ENCODE peak calls at places on chromosome 17, in four cellular contexts. M, S, R and N are unnamed samples.

GRCh38 chr17:44363613-44364159 is at the start of gene FAM171A2:
- DNase-seq in M (peak; percentile 67), S (peak; percentile 53), R (peak; percentile 85), N (peak; percentile 89)

GRCh38 chr17:66569572-66569971 is 265.3 kb upstream of the CACNG5 start:
- DNase-seq in M (no peak), S (no peak), R (no peak), N (no peak)

GRCh38 chr17:29546834-29547233 is 20.0 kb downstream of the ABHD15 start:
- DNase-seq in M (no peak), S (no peak), R (no peak), N (no peak)

GRCh38 chr17:81096741-81097133 is 61.8 kb downstream of the BAIAP2 start:
- DNase-seq in M (no peak), S (no peak), R (no peak), N (no peak)

GRCh38 chr17:3025421-3026124 is 37.8 kb downstream of the OR1D5 start:
- DNase-seq in M (peak; percentile 49), S (no peak), R (no peak), N (peak; percentile 21)

GRCh38 chr17:39564201-39564828 is 43.4 kb downstream of the NEUROD2 start:
- DNase-seq in M (no peak), S (no peak), R (peak; percentile 21), N (no peak)

GRCh38 chr17:58335779-58336455 is 7.3 kb upstream of the TSPOAP1 start:
- DNase-seq in M (no peak), S (peak; percentile 70), R (peak; percentile 43), N (no peak)

GRCh38 chr17:7586673-7587419 is 3.0 kb downstream of the SOX15 start:
- DNase-seq in M (no peak), S (peak; percentile 64), R (peak; percentile 49), N (no peak)

GRCh38 chr17:58333396-58334207 is 5.0 kb upstream of the TSPOAP1 start:
- DNase-seq in M (no peak), S (no peak), R (no peak), N (no peak)

GRCh38 chr17:82315703-82316358 is 1.6 kb downstream of the CD7 start:
- DNase-seq in M (no peak), S (no peak), R (peak; percentile 10), N (no peak)

GRCh38 chr17:55067697-55068439 is 99.3 kb downstream of the STXBP4 start:
- DNase-seq in M (no peak), S (no peak), R (no peak), N (no peak)

GRCh38 chr17:73414171-73414955 is 102.6 kb upstream of the CDC42EP4 start:
- DNase-seq in M (no peak), S (no peak), R (no peak), N (peak; percentile 24)

GRCh38 chr17:58336456-58337094 is 8.0 kb upstream of the TSPOAP1 start:
- DNase-seq in M (no peak), S (no peak), R (no peak), N (peak; percentile 35)

GRCh38 chr17:5921919-5922318 is 148.3 kb upstream of the WSCD1 start:
- DNase-seq in M (no peak), S (no peak), R (no peak), N (no peak)

GRCh38 chr17:74430706-74431567 is 951 bp upstream of the GPRC5C start:
- DNase-seq in M (peak; percentile 98), S (peak; percentile 84), R (peak; percentile 47), N (peak; percentile 89)

GRCh38 chr17:42266918-42267766 is 9.0 kb downstream of the STAT5B start:
- DNase-seq in M (no peak), S (no peak), R (no peak), N (no peak)

GRCh38 chr17:77146882-77147281 is 6.1 kb downstream of the SEC14L1 start:
- DNase-seq in M (no peak), S (peak; percentile 72), R (no peak), N (no peak)

GRCh38 chr17:41792835-41793748 is 6.6 kb upstream of the JUP start:
- DNase-seq in M (no peak), S (peak; percentile 81), R (peak; percentile 52), N (peak; percentile 63)

GRCh38 chr17:8916470-8916869 is 49.0 kb upstream of the PIK3R6 start:
- DNase-seq in M (no peak), S (no peak), R (no peak), N (no peak)

GRCh38 chr17:7183433-7184090 is 4.4 kb upstream of the ASGR1 start:
- DNase-seq in M (no peak), S (no peak), R (no peak), N (no peak)

GRCh38 chr17:560379-560935 is 154.2 kb downstream of the VPS53 start:
- DNase-seq in M (no peak), S (no peak), R (no peak), N (no peak)

GRCh38 chr17:9907883-9908648 is 3.0 kb upstream of the RCVRN start:
- DNase-seq in M (no peak), S (no peak), R (no peak), N (no peak)

GRCh38 chr17:47324224-47325020 is 667 bp downstream of the EFCAB13 start:
- DNase-seq in M (peak; percentile 82), S (peak; percentile 68), R (peak; percentile 50), N (peak; percentile 85)

GRCh38 chr17:38605852-38606645 is at the start of gene SRCIN1:
- DNase-seq in M (no peak), S (peak; percentile 74), R (peak; percentile 83), N (peak; percentile 87)

GRCh38 chr17:71600137-71600789 is 520.6 kb upstream of the SOX9 start:
- DNase-seq in M (no peak), S (no peak), R (no peak), N (no peak)

GRCh38 chr17:39107973-39108372 is 43.5 kb downstream of the PLXDC1 start:
- DNase-seq in M (no peak), S (no peak), R (no peak), N (no peak)

GRCh38 chr17:69335018-69335417 is 8.1 kb upstream of the ABCA5 start:
- DNase-seq in M (no peak), S (no peak), R (no peak), N (no peak)

GRCh38 chr17:34991606-34992005 is 11.3 kb downstream of the LIG3 start:
- DNase-seq in M (no peak), S (no peak), R (no peak), N (no peak)

GRCh38 chr17:80394629-80395216 is 20.2 kb upstream of the ENDOV start:
- DNase-seq in M (no peak), S (no peak), R (no peak), N (no peak)

GRCh38 chr17:77373298-77374169 is 232.8 kb downstream of the SEC14L1 start:
- DNase-seq in M (peak; percentile 84), S (peak; percentile 37), R (peak; percentile 50), N (peak; percentile 87)

DNA sequence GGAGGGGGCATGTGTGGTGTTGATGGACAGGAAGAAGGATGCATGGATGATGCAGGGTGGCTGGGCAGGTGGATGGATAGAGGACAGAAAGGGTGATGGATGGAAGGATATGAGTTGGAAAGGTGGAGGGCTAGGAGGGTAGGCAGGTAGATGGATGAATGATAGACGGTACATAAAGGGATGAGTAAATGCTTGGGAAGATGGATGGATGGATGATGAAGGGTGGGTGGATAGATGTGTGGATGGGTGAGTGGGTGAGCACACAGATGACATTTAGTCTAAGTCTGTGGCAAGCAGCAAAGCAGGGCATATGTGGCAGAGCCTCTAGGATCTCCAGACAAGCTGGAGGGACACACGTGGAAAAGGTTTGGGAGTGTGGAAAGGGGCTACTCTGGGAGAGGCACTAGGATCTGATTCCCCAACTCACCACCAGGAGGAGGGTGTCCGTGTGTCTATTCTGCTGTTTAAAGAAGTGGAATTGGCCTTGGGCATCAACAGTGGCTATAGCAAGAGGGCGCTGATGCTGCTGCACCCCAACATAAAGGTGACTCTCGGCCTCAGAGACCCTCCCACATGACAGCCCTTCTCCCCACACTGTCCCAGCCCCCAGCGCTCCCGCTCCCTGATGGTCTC is 8.2 kb downstream of the PLD2 start:
- DNase-seq in M (no peak), S (no peak), R (no peak), N (no peak)
- H3K4me3 ChIP-seq in M (no peak overlapping the region), S (no peak overlapping the region), R (no peak overlapping the region), N (no peak overlapping the region)

GRCh38 chr17:17842111-17842876 is 5.5 kb upstream of the SREBF1 start:
- DNase-seq in M (no peak), S (no peak), R (no peak), N (no peak)

GRCh38 chr17:17843096-17843495 is 6.3 kb upstream of the SREBF1 start:
- DNase-seq in M (no peak), S (no peak), R (no peak), N (peak; percentile 41)

GRCh38 chr17:17840751-17841591 is 4.2 kb upstream of the SREBF1 start:
- DNase-seq in M (peak; percentile 78), S (no peak), R (no peak), N (no peak)

GRCh38 chr17:17839792-17840707 is 3.3 kb upstream of the SREBF1 start:
- DNase-seq in M (peak; percentile 95), S (peak; percentile 94), R (peak; percentile 77), N (peak; percentile 95)

DNA sequence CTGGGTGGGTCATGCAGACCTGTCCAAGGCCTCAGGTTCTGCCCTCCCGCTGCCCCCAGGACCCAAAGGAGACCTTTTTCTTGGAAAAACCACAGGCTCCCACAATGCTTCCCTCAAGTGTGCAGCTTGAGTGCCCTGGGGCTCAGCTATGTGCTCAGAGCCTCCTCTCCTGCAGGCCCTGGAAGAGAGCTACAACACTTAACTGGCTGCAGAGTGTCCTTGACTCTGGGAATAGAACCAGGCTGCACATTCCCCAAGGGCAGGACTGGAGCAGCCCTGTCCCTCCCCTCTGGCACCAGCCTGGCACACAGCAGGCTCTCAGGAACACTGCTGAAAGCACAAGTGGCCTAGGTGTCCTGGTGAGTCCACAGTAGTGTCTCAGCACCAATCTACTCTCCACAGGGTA is 4.8 kb upstream of the SREBF1 start:
- DNase-seq in M (peak; percentile 90), S (no peak), R (no peak), N (peak; percentile 49)
- H3K4me1 ChIP-seq in M (peaks cover 53% of the 10 kb centered on the region), S (peaks cover 41% of the 10 kb centered on the region), R (peaks cover 29% of the 10 kb centered on the region), N (no peaks in the 10 kb centered on the region)

DNA sequence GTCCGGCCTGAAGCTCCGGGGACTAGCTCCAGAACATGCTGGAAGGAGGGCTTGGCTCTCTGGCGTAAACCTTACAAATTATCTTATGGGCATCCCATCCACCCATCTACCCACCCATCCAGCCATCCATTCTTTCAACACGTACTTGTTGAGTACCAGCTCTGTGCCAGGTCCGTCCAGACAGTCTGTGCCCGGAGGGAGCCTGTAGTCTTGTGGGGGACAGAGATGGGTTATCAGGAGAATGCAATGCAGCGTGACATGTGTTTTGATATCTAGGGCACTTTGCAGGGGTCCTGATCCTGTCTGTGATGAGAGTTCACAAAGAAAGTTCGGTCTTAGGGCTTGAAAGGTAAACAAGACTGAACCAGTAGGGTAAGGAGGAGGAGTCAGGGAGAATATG is 4.1 kb upstream of the SLC13A2 start:
- DNase-seq in M (peak; percentile 48), S (no peak), R (no peak), N (no peak)
- H3K27me3 ChIP-seq in M (peaks cover 26% of the 10 kb centered on the region), S (no peaks in the 10 kb centered on the region), R (no peaks in the 10 kb centered on the region), N (no peaks in the 10 kb centered on the region)

DNA sequence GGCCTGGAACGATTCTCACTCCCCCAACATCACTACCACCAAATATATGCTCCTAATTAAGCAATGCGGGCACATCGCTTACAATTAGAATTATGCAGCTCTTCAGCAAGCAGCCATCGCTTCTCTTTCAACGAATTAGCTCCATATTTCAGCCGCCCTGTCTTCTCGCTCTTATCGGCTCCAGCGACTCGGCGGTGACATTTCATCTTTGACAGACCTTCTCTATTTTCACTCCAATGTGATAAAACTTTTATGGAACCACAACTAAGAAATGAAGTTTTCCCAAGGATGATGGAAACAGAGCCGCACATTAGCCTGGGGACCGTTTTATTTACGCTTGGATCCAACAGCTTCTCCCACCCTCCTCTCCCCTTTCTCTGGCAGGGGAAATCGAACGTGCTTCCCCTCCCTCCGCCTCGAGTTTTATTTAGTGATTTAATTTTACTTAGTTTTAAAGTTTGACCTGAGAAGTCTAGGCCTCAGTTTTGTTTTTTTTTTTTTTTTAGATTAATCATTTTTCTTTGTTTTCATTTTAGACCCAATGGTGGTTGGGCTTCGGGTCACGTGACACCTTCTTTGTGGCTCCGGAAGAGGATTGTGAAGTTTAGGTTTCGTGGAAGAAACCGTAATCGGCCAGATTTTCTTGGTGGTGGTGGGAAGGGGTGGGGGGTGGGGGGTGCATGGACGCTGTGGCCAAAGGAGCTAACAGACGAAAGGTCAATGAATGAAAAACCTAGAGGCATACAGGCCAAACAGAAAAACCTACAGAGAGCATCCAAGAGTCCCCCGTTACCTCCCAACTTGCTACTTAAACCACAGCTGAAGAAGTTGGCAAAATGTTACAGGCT is 3.2 kb upstream of the HOXB2 start:
- DNase-seq in M (no peak), S (no peak), R (no peak), N (no peak)
- H3K4me3 ChIP-seq in M (peak overlapping the region; percentile 30), S (no peak overlapping the region), R (no peak overlapping the region), N (no peak overlapping the region)